ENCODE peak calls at places on chromosomes 6 and 20, in four cellular contexts. One of them, this sample, is unnamed.
A peak's percentile ranks its signal among the peaks of the same experiment; 100 is the strongest.

GRCh38 chr6:168111911-168112310 is 32.9 kb upstream of the FRMD1 start:
- DNase-seq in stimulated activated naive CD8-positive, alpha-beta T cell treated with anti-CD3 and anti-CD28 coated beads, Interleukin-15, amount 100 ng/mL, for 72 hours: no peak
- DNase-seq in psoas muscle: no peak
- DNase-seq in smooth muscle cell of the brain vasculature: no peak
- DNase-seq in this sample: no peak

GRCh38 chr6:29949934-29950333 is 7.6 kb downstream of the HLA-A start:
- DNase-seq in stimulated activated naive CD8-positive, alpha-beta T cell treated with anti-CD3 and anti-CD28 coated beads, Interleukin-15, amount 100 ng/mL, for 72 hours: no peak
- DNase-seq in smooth muscle cell of the brain vasculature: no peak
- DNase-seq in psoas muscle: no peak
- DNase-seq in this sample: no peak

GRCh38 chr6:39102024-39102820 is 12.8 kb downstream of the SAYSD1 start:
- DNase-seq in psoas muscle: no peak
- DNase-seq in smooth muscle cell of the brain vasculature: no peak
- DNase-seq in stimulated activated naive CD8-positive, alpha-beta T cell treated with anti-CD3 and anti-CD28 coated beads, Interleukin-15, amount 100 ng/mL, for 72 hours: no peak
- DNase-seq in this sample: no peak

GRCh38 chr6:137791281-137792159 is 75.5 kb upstream of the TNFAIP3 start:
- DNase-seq in smooth muscle cell of the brain vasculature: no peak
- DNase-seq in psoas muscle: no peak
- DNase-seq in stimulated activated naive CD8-positive, alpha-beta T cell treated with anti-CD3 and anti-CD28 coated beads, Interleukin-15, amount 100 ng/mL, for 72 hours: no peak
- DNase-seq in this sample: no peak

GRCh38 chr6:87705070-87705691 is 3.1 kb upstream of the AKIRIN2 start:
- DNase-seq in stimulated activated naive CD8-positive, alpha-beta T cell treated with anti-CD3 and anti-CD28 coated beads, Interleukin-15, amount 100 ng/mL, for 72 hours: peak; percentile 46
- DNase-seq in smooth muscle cell of the brain vasculature: no peak
- DNase-seq in psoas muscle: no peak
- DNase-seq in this sample: no peak

GRCh38 chr6:71446084-71446869 is 157.7 kb downstream of the OGFRL1 start:
- DNase-seq in stimulated activated naive CD8-positive, alpha-beta T cell treated with anti-CD3 and anti-CD28 coated beads, Interleukin-15, amount 100 ng/mL, for 72 hours: no peak
- DNase-seq in psoas muscle: no peak
- DNase-seq in smooth muscle cell of the brain vasculature: no peak
- DNase-seq in this sample: no peak

GRCh38 chr6:71012871-71013456 is 56.1 kb upstream of the B3GAT2 start:
- DNase-seq in smooth muscle cell of the brain vasculature: no peak
- DNase-seq in stimulated activated naive CD8-positive, alpha-beta T cell treated with anti-CD3 and anti-CD28 coated beads, Interleukin-15, amount 100 ng/mL, for 72 hours: peak; percentile 8
- DNase-seq in psoas muscle: no peak
- DNase-seq in this sample: no peak

GRCh38 chr6:21367649-21368154 is 225.8 kb upstream of the SOX4 start:
- DNase-seq in smooth muscle cell of the brain vasculature: no peak
- DNase-seq in psoas muscle: no peak
- DNase-seq in stimulated activated naive CD8-positive, alpha-beta T cell treated with anti-CD3 and anti-CD28 coated beads, Interleukin-15, amount 100 ng/mL, for 72 hours: no peak
- DNase-seq in this sample: no peak

GRCh38 chr6:114142256-114142655 is 171.3 kb upstream of the HDAC2 start:
- DNase-seq in psoas muscle: no peak
- DNase-seq in stimulated activated naive CD8-positive, alpha-beta T cell treated with anti-CD3 and anti-CD28 coated beads, Interleukin-15, amount 100 ng/mL, for 72 hours: no peak
- DNase-seq in smooth muscle cell of the brain vasculature: no peak
- DNase-seq in this sample: no peak

GRCh38 chr6:6176829-6177228 is 143.6 kb downstream of the F13A1 start:
- DNase-seq in smooth muscle cell of the brain vasculature: no peak
- DNase-seq in stimulated activated naive CD8-positive, alpha-beta T cell treated with anti-CD3 and anti-CD28 coated beads, Interleukin-15, amount 100 ng/mL, for 72 hours: no peak
- DNase-seq in psoas muscle: no peak
- DNase-seq in this sample: no peak

GRCh38 chr6:170229396-170229795 is 61.5 kb downstream of the DLL1 start:
- DNase-seq in psoas muscle: no peak
- DNase-seq in smooth muscle cell of the brain vasculature: no peak
- DNase-seq in stimulated activated naive CD8-positive, alpha-beta T cell treated with anti-CD3 and anti-CD28 coated beads, Interleukin-15, amount 100 ng/mL, for 72 hours: no peak
- DNase-seq in this sample: no peak

GRCh38 chr20:38294334-38294592 is 9.7 kb upstream of the BPI start:
- DNase-seq in psoas muscle: no peak
- DNase-seq in smooth muscle cell of the brain vasculature: no peak
- DNase-seq in stimulated activated naive CD8-positive, alpha-beta T cell treated with anti-CD3 and anti-CD28 coated beads, Interleukin-15, amount 100 ng/mL, for 72 hours: no peak
- DNase-seq in this sample: no peak

GRCh38 chr6:108921547-108922331 is 73.5 kb downstream of the ARMC2 start:
- DNase-seq in stimulated activated naive CD8-positive, alpha-beta T cell treated with anti-CD3 and anti-CD28 coated beads, Interleukin-15, amount 100 ng/mL, for 72 hours: peak; percentile 54
- DNase-seq in psoas muscle: peak; percentile 33
- DNase-seq in smooth muscle cell of the brain vasculature: no peak
- DNase-seq in this sample: no peak

GRCh38 chr20:59299961-59300340 is 460 bp upstream of the EDN3 start:
- DNase-seq in smooth muscle cell of the brain vasculature: no peak
- DNase-seq in stimulated activated naive CD8-positive, alpha-beta T cell treated with anti-CD3 and anti-CD28 coated beads, Interleukin-15, amount 100 ng/mL, for 72 hours: no peak
- DNase-seq in psoas muscle: no peak
- DNase-seq in this sample: no peak

GRCh38 chr6:47352169-47352568 is 42.5 kb upstream of the TNFRSF21 start:
- DNase-seq in psoas muscle: no peak
- DNase-seq in stimulated activated naive CD8-positive, alpha-beta T cell treated with anti-CD3 and anti-CD28 coated beads, Interleukin-15, amount 100 ng/mL, for 72 hours: no peak
- DNase-seq in smooth muscle cell of the brain vasculature: no peak
- DNase-seq in this sample: no peak

GRCh38 chr6:70280462-70280861 is 22.4 kb downstream of the COL9A1 start:
- DNase-seq in psoas muscle: no peak
- DNase-seq in smooth muscle cell of the brain vasculature: no peak
- DNase-seq in stimulated activated naive CD8-positive, alpha-beta T cell treated with anti-CD3 and anti-CD28 coated beads, Interleukin-15, amount 100 ng/mL, for 72 hours: no peak
- DNase-seq in this sample: no peak

GRCh38 chr6:31531771-31532643 is 3.2 kb downstream of the MCCD1 start:
- DNase-seq in stimulated activated naive CD8-positive, alpha-beta T cell treated with anti-CD3 and anti-CD28 coated beads, Interleukin-15, amount 100 ng/mL, for 72 hours: no peak
- DNase-seq in smooth muscle cell of the brain vasculature: no peak
- DNase-seq in psoas muscle: no peak
- DNase-seq in this sample: no peak

GRCh38 chr20:10171864-10172751 is 46.5 kb upstream of the SNAP25 start:
- DNase-seq in stimulated activated naive CD8-positive, alpha-beta T cell treated with anti-CD3 and anti-CD28 coated beads, Interleukin-15, amount 100 ng/mL, for 72 hours: peak; percentile 19
- DNase-seq in psoas muscle: peak; percentile 44
- DNase-seq in smooth muscle cell of the brain vasculature: peak; percentile 18
- DNase-seq in this sample: no peak

GRCh38 chr6:148890091-148890490 is 143.3 kb downstream of the UST start:
- DNase-seq in psoas muscle: no peak
- DNase-seq in smooth muscle cell of the brain vasculature: no peak
- DNase-seq in stimulated activated naive CD8-positive, alpha-beta T cell treated with anti-CD3 and anti-CD28 coated beads, Interleukin-15, amount 100 ng/mL, for 72 hours: no peak
- DNase-seq in this sample: no peak

GRCh38 chr20:37688093-37688492 is 5.7 kb upstream of the CTNNBL1 start:
- DNase-seq in stimulated activated naive CD8-positive, alpha-beta T cell treated with anti-CD3 and anti-CD28 coated beads, Interleukin-15, amount 100 ng/mL, for 72 hours: no peak
- DNase-seq in smooth muscle cell of the brain vasculature: no peak
- DNase-seq in psoas muscle: no peak
- DNase-seq in this sample: no peak

GRCh38 chr20:6623989-6624388 is 143.5 kb upstream of the BMP2 start:
- DNase-seq in stimulated activated naive CD8-positive, alpha-beta T cell treated with anti-CD3 and anti-CD28 coated beads, Interleukin-15, amount 100 ng/mL, for 72 hours: no peak
- DNase-seq in smooth muscle cell of the brain vasculature: no peak
- DNase-seq in psoas muscle: no peak
- DNase-seq in this sample: no peak

This sample was measured in CD4-positive, alpha-beta T cell.